ENCODE peak calls at places on chromosomes 6 and 20, in seven cellular contexts. X is HCT116, M is heart left ventricle, Y is uterus, G is K562, I is esophagus squamous epithelium, J is sigmoid colon. W is an unnamed sample.
A peak's percentile ranks its signal among the peaks of the same experiment; 100 is the strongest.

GRCh38 chr20:38418509-38419204 is 16.5 kb downstream of the SNHG17 start:
- DNase-seq in X (no peak), M (peak; percentile 50), Y (peak; percentile 42), G (no peak), I (no peak), J (peak; percentile 60), W (no peak)

GRCh38 chr20:9912858-9913434 is 74.1 kb upstream of the PAK5 start:
- DNase-seq in X (peak; percentile 40), M (no peak), Y (peak; percentile 22), G (peak; percentile 18), I (no peak), J (no peak), W (no peak)

GRCh38 chr20:41249371-41249770 is 68.2 kb downstream of the ZHX3 start:
- DNase-seq in X (no peak), M (peak; percentile 45), Y (peak; percentile 86), G (no peak), I (no peak), J (peak; percentile 92), W (no peak)

GRCh38 chr6:17101422-17102257 is at the start of gene STMND1:
- DNase-seq in X (no peak), M (peak; percentile 20), Y (peak; percentile 43), G (no peak), I (no peak), J (peak; percentile 74), W (peak; percentile 75)

GRCh38 chr6:43990627-43991619 is 136.3 kb downstream of the MRPL14 start:
- DNase-seq in X (no peak), M (no peak), Y (peak; percentile 83), G (peak; percentile 64), I (no peak), J (peak; percentile 36), W (no peak)

GRCh38 chr6:81621816-81622395 is 130.6 kb downstream of the TENT5A start:
- DNase-seq in X (no peak), M (no peak), Y (no peak), G (no peak), I (no peak), J (no peak), W (no peak)

GRCh38 chr6:157867155-157867559 is 44.1 kb downstream of the SNX9 start:
- DNase-seq in X (no peak), M (no peak), Y (no peak), G (peak; percentile 59), I (no peak), J (no peak), W (no peak)

GRCh38 chr6:151393410-151393809 is 2.1 kb upstream of the ZBTB2 start:
- DNase-seq in X (no peak), M (no peak), Y (no peak), G (no peak), I (no peak), J (no peak), W (no peak)

GRCh38 chr6:145532361-145532760 is 203.0 kb downstream of the EPM2A start:
- DNase-seq in X (no peak), M (no peak), Y (no peak), G (no peak), I (no peak), J (no peak), W (no peak)

GRCh38 chr6:163826668-163827067 is 412.1 kb downstream of the QKI start:
- DNase-seq in X (no peak), M (no peak), Y (no peak), G (no peak), I (no peak), J (no peak), W (no peak)

DNA sequence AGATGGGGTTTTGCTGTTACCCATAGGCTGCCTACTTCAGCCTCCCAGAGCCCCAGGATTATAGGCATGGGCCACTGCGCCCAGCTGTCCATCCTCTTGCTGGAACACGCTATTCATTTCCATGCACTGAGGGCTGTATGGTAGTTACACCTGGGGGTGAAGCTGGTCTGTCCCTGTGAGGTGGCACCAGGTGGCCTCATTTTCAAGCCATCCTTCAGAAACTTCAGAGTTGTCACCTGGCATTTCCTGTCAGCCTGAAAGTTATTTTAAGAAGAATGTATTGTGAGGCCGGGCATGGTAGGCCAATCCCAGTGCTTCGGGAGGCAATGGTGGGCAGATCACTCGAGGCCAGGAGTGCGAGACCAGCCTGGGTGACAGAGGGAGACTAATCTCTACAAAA is 147.6 kb downstream of the DTNBP1 start:
- DNase-seq in X (no peak), M (no peak), Y (no peak), G (no peak), I (no peak), J (no peak), W (no peak)
- H3K4me1 ChIP-seq in X (no peaks in the 10 kb centered on the region), M (no peaks in the 10 kb centered on the region), Y (no peaks in the 10 kb centered on the region), G (peaks cover 32% of the 10 kb centered on the region), I (no peaks in the 10 kb centered on the region), J (no peaks in the 10 kb centered on the region), W (no peaks in the 10 kb centered on the region)

GRCh38 chr6:19805146-19805515 is 32.0 kb upstream of the ID4 start:
- DNase-seq in X (peak; percentile 6), M (no peak), Y (no peak), G (no peak), I (no peak), J (no peak), W (no peak)
- TF ChIP-seq CTCF in X (no peak), M (no peak), Y (no peak), G (no peak), I (no peak), J (no peak), W (no peak)

GRCh38 chr20:57388953-57389694 is 2.1 kb upstream of the RBM38 start:
- DNase-seq in X (peak; percentile 26), M (peak; percentile 84), Y (peak; percentile 76), G (peak; percentile 90), I (peak; percentile 34), J (peak; percentile 92), W (peak; percentile 90)
- TF ChIP-seq POLR2A in X (peak; percentile 21), M (no peak), Y (peak; percentile 49), G (no peak), I (peak; percentile 52), J (peak; percentile 17), W (no peak)

DNA sequence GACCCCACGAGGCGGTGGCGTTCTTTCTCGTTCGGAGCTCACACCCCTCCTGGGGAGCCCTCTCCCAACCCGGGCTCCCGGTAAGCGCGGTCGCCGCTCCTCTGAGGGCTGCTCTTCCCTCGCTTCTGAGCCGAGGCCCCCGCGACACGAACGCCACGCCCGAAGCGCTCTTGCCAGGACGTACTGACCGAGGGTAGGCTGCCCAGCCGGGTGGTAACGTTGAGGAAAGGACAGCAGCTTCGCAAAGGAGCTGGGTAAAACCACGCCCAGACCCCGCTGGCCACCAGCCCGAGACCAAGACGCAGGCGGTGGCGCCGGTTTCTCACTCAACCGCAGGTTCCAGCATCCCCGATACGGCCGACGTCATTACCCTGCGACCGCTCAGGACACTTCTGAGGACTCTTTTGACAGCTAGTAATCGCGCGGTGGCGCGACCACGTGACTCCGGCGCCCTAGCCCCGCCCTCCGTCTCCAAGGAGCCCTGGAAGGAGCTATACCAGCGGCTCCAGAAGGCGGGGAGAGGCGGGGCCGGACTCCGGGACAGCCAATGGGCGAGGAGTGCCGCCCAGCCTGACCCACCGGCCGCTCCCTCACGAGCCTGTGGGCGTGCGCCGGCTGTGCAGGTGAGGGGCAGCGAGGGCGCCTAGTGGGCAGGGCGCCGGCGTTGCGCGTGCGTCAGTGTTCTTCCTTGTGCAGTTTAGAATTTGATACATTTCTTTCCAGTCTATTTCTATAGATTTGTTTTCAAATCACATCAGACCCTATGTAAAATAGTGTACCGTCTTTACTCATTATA is 4.0 kb upstream of the GZF1 start:
- DNase-seq in X (peak; percentile 99), M (peak; percentile 100), Y (peak; percentile 100), G (peak; percentile 85), I (peak; percentile 99), J (peak; percentile 100), W (peak; percentile 100)
- H3K4me1 ChIP-seq in X (peaks cover 19% of the 10 kb centered on the region), M (peaks cover 3% of the 10 kb centered on the region), Y (no peaks in the 10 kb centered on the region), G (peaks cover 24% of the 10 kb centered on the region), I (peaks cover 12% of the 10 kb centered on the region), J (peaks cover 27% of the 10 kb centered on the region), W (peaks cover 3% of the 10 kb centered on the region)

GRCh38 chr6:4645713-4646356 is 130.4 kb upstream of the CDYL start:
- DNase-seq in X (no peak), M (no peak), Y (no peak), G (no peak), I (no peak), J (no peak), W (no peak)
- TF ChIP-seq CTCF in X (no peak), M (no peak), Y (no peak), G (peak; percentile 38), I (no peak), J (no peak), W (no peak)

GRCh38 chr6:30616811-30617564 is at the start of gene PPP1R10:
- DNase-seq in X (peak; percentile 100), M (peak; percentile 100), Y (peak; percentile 99), G (peak; percentile 96), I (peak; percentile 97), J (peak; percentile 100), W (peak; percentile 95)

GRCh38 chr6:30617565-30618269 is at the start of gene MRPS18B:
- DNase-seq in X (peak; percentile 96), M (peak; percentile 99), Y (peak; percentile 97), G (peak; percentile 90), I (peak; percentile 86), J (peak; percentile 99), W (peak; percentile 94)

GRCh38 chr6:30614843-30615218 is 2.2 kb downstream of the PPP1R10 start:
- DNase-seq in X (peak; percentile 93), M (peak; percentile 93), Y (peak; percentile 83), G (peak; percentile 84), I (peak; percentile 64), J (peak; percentile 96), W (peak; percentile 84)

GRCh38 chr6:30615219-30615957 is 1.7 kb downstream of the PPP1R10 start:
- DNase-seq in X (peak; percentile 75), M (peak; percentile 38), Y (no peak), G (no peak), I (no peak), J (peak; percentile 71), W (no peak)

GRCh38 chr6:30615958-30616810 is 859 bp downstream of the PPP1R10 start:
- DNase-seq in X (no peak), M (no peak), Y (no peak), G (peak; percentile 47), I (no peak), J (peak; percentile 69), W (no peak)
- TF ChIP-seq POLR2A in X (peak; percentile 73), M (no peak), Y (no peak), G (peak; percentile 92), I (no peak), J (peak; percentile 53), W (no peak)